ENCODE peak calls at places on chromosomes 4 and X, in seven cellular contexts. M, X, D, P, N, O and B are unnamed samples.

GRCh38 chrX:68703369-68703768 is 55.9 kb downstream of the STARD8 start:
- DNase-seq in P (no peak), X (no peak), O (no peak), N (no peak), M (no peak), D (no peak), B (no peak)

GRCh38 chrX:30141966-30142365 is 73.4 kb upstream of the MAGEB2 start:
- DNase-seq in N (peak; percentile 54), M (no peak), D (no peak), O (no peak), P (no peak), X (no peak), B (no peak)

GRCh38 chrX:48761674-48762471 is at the start of gene GLOD5:
- DNase-seq in N (peak; percentile 3), M (peak; percentile 15), P (peak; percentile 67), X (no peak), O (no peak), D (no peak), B (no peak)

GRCh38 chrX:77785400-77785745 is 643 bp downstream of the ATRX start:
- DNase-seq in P (peak; percentile 14), M (peak; percentile 46), O (no peak), X (no peak), D (no peak), N (peak; percentile 24), B (no peak)

GRCh38 chr4:103303011-103303410 is 104.9 kb upstream of the CENPE start:
- DNase-seq in O (no peak), M (no peak), P (no peak), D (no peak), N (no peak), X (no peak), B (no peak)

GRCh38 chr4:169251291-169252235 is 19.2 kb downstream of the SH3RF1 start:
- DNase-seq in X (no peak), D (no peak), M (no peak), O (no peak), N (no peak), P (no peak), B (no peak)

GRCh38 chr4:152255437-152255836 is 280.5 kb downstream of the FBXW7 start:
- DNase-seq in M (peak; percentile 61), O (peak; percentile 59), P (no peak), D (peak; percentile 68), X (peak; percentile 14), N (no peak), B (no peak)

GRCh38 chrX:149495573-149496071 is 9.5 kb downstream of the IDS start:
- DNase-seq in P (no peak), M (no peak), N (peak; percentile 35), O (no peak), X (no peak), D (no peak), B (no peak)

GRCh38 chr4:2071912-2072867 is 13.1 kb downstream of the NAT8L start:
- DNase-seq in N (no peak), M (no peak), D (no peak), X (no peak), O (no peak), P (peak; percentile 74), B (no peak)

GRCh38 chrX:345020-345925 is 26.7 kb upstream of the GTPBP6 start:
- DNase-seq in X (no peak), O (no peak), N (no peak), P (no peak), M (no peak), D (no peak), B (no peak)

GRCh38 chrX:7027071-7027470 is 120.4 kb upstream of the STS start:
- DNase-seq in X (no peak), O (no peak), D (no peak), P (peak; percentile 48), N (no peak), M (no peak), B (no peak)

GRCh38 chr4:159240690-159241089 is 137.8 kb downstream of the RAPGEF2 start:
- DNase-seq in O (no peak), N (peak; percentile 65), X (no peak), D (no peak), M (no peak), P (no peak), B (no peak)